ENCODE peak calls at places on chromosomes 2 and 18, in eight cellular contexts. R is HCT116, O is K562, B is upper lobe of left lung, A is Panc1, X is GM23338, W is GM12878, L is HepG2. V is an unnamed sample. For H3K27me3, the result is how much of the 10 kb centered on the place peaks cover.

GRCh38 chr2:181128199-181128598 is 147.8 kb downstream of the UBE2E3 start:
- ATAC-seq in R (no peak), O (no peak), B (no peak), A (no peak), X (no peak), W (peak), L (no peak), V (no peak)

GRCh38 chr2:202642567-202642966 is 7.8 kb downstream of the FAM117B start:
- ATAC-seq in R (no peak), O (no peak), B (no peak), A (no peak), X (no peak), W (peak), L (no peak), V (no peak)

GRCh38 chr2:157727693-157728092 is 99.0 kb upstream of the ACVR1C start:
- ATAC-seq in R (no peak), O (no peak), B (no peak), A (no peak), X (no peak), W (no peak), L (no peak), V (no peak)

GRCh38 chr2:6863792-6864191 is 1.9 kb downstream of the CMPK2 start:
- ATAC-seq in R (no peak), O (no peak), B (no peak), A (no peak), X (no peak), W (no peak), L (no peak), V (no peak)

GRCh38 chr2:11203480-11203879 is 48.2 kb downstream of the SLC66A3 start:
- ATAC-seq in R (peak), O (peak), B (peak), A (peak), X (no peak), W (peak), L (no peak), V (no peak)

GRCh38 chr2:165587335-165587938 is 117.9 kb downstream of the CSRNP3 start:
- ATAC-seq in R (no peak), O (no peak), B (no peak), A (no peak), X (no peak), W (peak), L (no peak), V (no peak)

GRCh38 chr2:96265349-96265839 is 403 bp downstream of the TMEM127 start:
- ATAC-seq in R (peak), O (peak), B (peak), A (peak), X (peak), W (peak), L (peak), V (peak)

GRCh38 chr18:63199743-63200241 is 119.8 kb downstream of the BCL2 start:
- ATAC-seq in R (no peak), O (peak), B (peak), A (no peak), X (no peak), W (peak), L (no peak), V (no peak)

GRCh38 chr2:232613538-232614134 is 19.8 kb upstream of the EFHD1 start:
- ATAC-seq in R (no peak), O (no peak), B (no peak), A (no peak), X (no peak), W (no peak), L (no peak), V (no peak)

GRCh38 chr2:191174539-191174938 is 23.7 kb upstream of the STAT4 start:
- ATAC-seq in R (no peak), O (no peak), B (no peak), A (no peak), X (peak), W (no peak), L (no peak), V (no peak)

GRCh38 chr2:98558852-98559530 is 49.3 kb downstream of the COA5 start:
- ATAC-seq in R (no peak), O (no peak), B (no peak), A (no peak), X (no peak), W (no peak), L (no peak), V (no peak)

GRCh38 chr18:22347624-22348511 is 69.8 kb downstream of the CTAGE1 start:
- ATAC-seq in R (no peak), O (no peak), B (peak), A (peak), X (peak), W (no peak), L (peak), V (peak)

GRCh38 chr18:9612989-9613388 is 1.4 kb downstream of the PPP4R1 start:
- ATAC-seq in R (no peak), O (no peak), B (no peak), A (no peak), X (no peak), W (peak), L (no peak), V (no peak)

GRCh38 chr2:119482481-119483394 is 41.5 kb downstream of the SCTR start:
- ATAC-seq in R (no peak), O (peak), B (peak), A (peak), X (peak), W (peak), L (peak), V (peak)

GRCh38 chr18:10078053-10078452 is 164.2 kb downstream of the VAPA start:
- ATAC-seq in R (no peak), O (no peak), B (no peak), A (no peak), X (no peak), W (no peak), L (no peak), V (no peak)

GRCh38 chr2:22382439-22383169 is 1002.4 kb upstream of the KLHL29 start:
- ATAC-seq in R (no peak), O (no peak), B (no peak), A (no peak), X (peak), W (no peak), L (no peak), V (no peak)

GRCh38 chr2:215609089-215610032 is 173.5 kb upstream of the FN1 start:
- ATAC-seq in R (no peak), O (peak), B (peak), A (no peak), X (no peak), W (no peak), L (peak), V (peak)

GRCh38 chr2:5449867-5450266 is 242.3 kb upstream of the SOX11 start:
- ATAC-seq in R (no peak), O (no peak), B (no peak), A (no peak), X (no peak), W (no peak), L (no peak), V (no peak)

GRCh38 chr2:72757177-72757775 is 68.6 kb downstream of the EXOC6B start:
- ATAC-seq in R (no peak), O (no peak), B (no peak), A (peak), X (no peak), W (no peak), L (peak), V (no peak)

GRCh38 chr2:43070676-43071491 is 155.5 kb downstream of the ZFP36L2 start:
- ATAC-seq in R (no peak), O (peak), B (peak), A (no peak), X (no peak), W (no peak), L (peak), V (peak)

GRCh38 chr2:102637358-102637757 is 18.0 kb downstream of the SLC9A2 start:
- ATAC-seq in R (peak), O (peak), B (no peak), A (peak), X (peak), W (peak), L (peak), V (no peak)

GRCh38 chr2:42223822-42224268 is 54.7 kb downstream of the EML4 start:
- ATAC-seq in R (no peak), O (peak), B (no peak), A (no peak), X (no peak), W (peak), L (no peak), V (no peak)

GRCh38 chr18:3649135-3649558 is 199.2 kb downstream of the TGIF1 start:
- ATAC-seq in R (peak), O (no peak), B (no peak), A (peak), X (peak), W (no peak), L (peak), V (no peak)

GRCh38 chr2:68231061-68231372 is 21.3 kb downstream of the PPP3R1 start:
- ATAC-seq in R (no peak), O (peak), B (no peak), A (no peak), X (no peak), W (no peak), L (no peak), V (no peak)

GRCh38 chr2:143893340-143893739 is 626.6 kb downstream of the ZEB2 start:
- ATAC-seq in R (no peak), O (no peak), B (no peak), A (no peak), X (no peak), W (no peak), L (no peak), V (no peak)

GRCh38 chr18:2680216-2680792 is 24.8 kb downstream of the SMCHD1 start:
- ATAC-seq in R (no peak), O (peak), B (no peak), A (no peak), X (no peak), W (no peak), L (no peak), V (no peak)

GRCh38 chr2:43370705-43371104 is 144.3 kb upstream of the ZFP36L2 start:
- ATAC-seq in R (no peak), O (no peak), B (no peak), A (no peak), X (no peak), W (no peak), L (no peak), V (no peak)

GRCh38 chr2:241867776-241868420 is 1.6 kb upstream of the RTP5 start:
- ATAC-seq in R (peak), O (no peak), B (no peak), A (peak), X (no peak), W (peak), L (no peak), V (no peak)

GRCh38 chr2:18745431-18746272 is 156.3 kb upstream of the NT5C1B start:
- ATAC-seq in R (no peak), O (no peak), B (no peak), A (no peak), X (no peak), W (no peak), L (no peak), V (no peak)

GRCh38 chr2:18742382-18742781 is 153.0 kb upstream of the NT5C1B start:
- ATAC-seq in R (no peak), O (no peak), B (no peak), A (no peak), X (peak), W (no peak), L (peak), V (peak)

GRCh38 chr2:18740428-18740827 is 151.1 kb upstream of the NT5C1B start:
- ATAC-seq in R (no peak), O (no peak), B (peak), A (no peak), X (no peak), W (no peak), L (no peak), V (peak)

GRCh38 chr2:18741888-18742287 is 152.5 kb upstream of the NT5C1B start:
- ATAC-seq in R (no peak), O (no peak), B (no peak), A (no peak), X (peak), W (no peak), L (no peak), V (peak)
- TF ChIP-seq POLR2AphosphoS5 in R (no peak), O (no peak), B (peak), A (no peak), X (no peak), W (no peak), L (no peak), V (peak)

DNA sequence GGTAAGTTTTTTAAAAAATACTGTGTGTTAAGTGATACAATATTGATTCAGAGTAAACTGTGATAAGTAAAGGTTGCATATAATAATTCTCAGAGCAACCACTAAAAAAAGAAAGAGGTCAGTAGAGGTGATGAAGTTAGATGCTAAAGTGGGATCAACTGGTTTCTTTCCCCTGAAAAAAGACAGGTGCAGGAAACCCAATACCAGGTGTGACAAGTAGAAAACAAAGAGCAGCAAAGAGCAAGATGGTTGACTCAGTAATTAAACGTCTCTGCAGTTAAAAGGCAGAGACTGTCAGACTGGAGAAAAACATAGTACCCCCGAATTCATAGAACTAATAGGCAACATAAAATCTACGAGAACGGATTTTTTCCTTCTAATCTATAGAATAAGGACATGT is 128.3 kb downstream of the ATP9B start:
- ATAC-seq in R (no peak), O (no peak), B (no peak), A (no peak), X (no peak), W (no peak), L (no peak), V (no peak)
- H3K4me3 ChIP-seq in R (no peak), O (no peak), B (no peak), A (no peak), X (no peak), W (no peak), L (no peak), V (no peak)

DNA sequence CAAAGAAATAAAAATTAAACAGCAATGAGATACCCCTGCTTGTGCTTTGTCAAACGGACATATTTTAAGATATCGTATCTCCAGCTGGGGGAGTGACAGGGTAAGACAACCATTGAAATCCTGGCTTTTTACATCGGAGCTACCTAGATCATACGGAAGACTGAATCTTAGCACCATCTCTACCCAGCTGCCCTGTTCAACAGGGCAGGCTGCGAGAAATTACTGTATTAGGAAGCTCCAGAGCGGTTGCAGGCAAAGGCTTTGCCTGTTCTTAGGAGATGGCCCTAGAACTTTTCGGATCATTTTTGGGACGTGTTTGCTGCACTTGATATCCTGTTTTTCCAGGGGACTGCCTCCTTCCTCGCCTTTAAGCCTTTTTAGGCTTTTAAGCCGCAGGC is 2.0 kb upstream of the PRKCE start:
- ATAC-seq in R (no peak), O (no peak), B (no peak), A (no peak), X (no peak), W (no peak), L (no peak), V (no peak)
- H3K27me3 ChIP-seq in R (under half), O (under half), B (under half), A (under half), X (half or more), W (under half), L (under half), V (under half)

DNA sequence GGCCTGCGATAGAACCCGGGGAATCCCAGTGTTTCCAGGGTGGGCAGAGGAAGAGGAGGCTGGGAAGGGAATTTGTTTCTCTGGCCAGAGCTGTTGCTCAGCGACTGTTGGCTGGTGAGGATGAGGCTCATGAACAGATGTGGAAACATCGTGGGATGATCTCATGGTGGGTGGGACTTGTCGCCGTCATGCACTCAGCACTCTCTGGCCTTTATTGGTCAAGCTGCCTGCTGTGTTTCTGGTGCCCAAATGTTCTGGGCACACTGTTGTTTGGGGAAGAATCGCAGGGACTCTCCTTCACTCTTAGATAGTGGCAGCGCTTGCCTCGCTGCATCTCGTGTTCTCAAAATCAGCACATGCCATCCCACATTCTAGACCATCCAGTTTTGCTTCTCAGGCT is 145.5 kb downstream of the AGAP1 start:
- ATAC-seq in R (no peak), O (peak), B (peak), A (no peak), X (no peak), W (no peak), L (no peak), V (peak)
- TF ChIP-seq POLR2AphosphoS5 in R (no peak), O (no peak), B (no peak), A (no peak), X (no peak), W (no peak), L (no peak), V (peak)

V was measured in gastroesophageal sphincter.